ENCODE peak calls at places on chromosomes 11 and 22, in ten cellular contexts. One of them, this sample, is unnamed.

GRCh38 chr11:67160872-67161783 is 42.1 kb downstream of the KDM2A start:
- DNase-seq in aorta: no peak
- DNase-seq in activated CD8-positive, alpha-beta memory T cell treated with anti-CD3 and anti-CD28 coated beads, Interleukin-2, amount 10 ng/mL, durations not matched to agents 7 days and 5 days: no peak
- DNase-seq in NCI-H1694 treated with DMSO at 0.1 percent for 48 hours: no peak
- DNase-seq in Caki2: no peak
- DNase-seq in CD8-positive, alpha-beta T cell: no peak
- DNase-seq in stimulated activated CD8-positive, alpha-beta memory T cell treated with anti-CD3 and anti-CD28 coated beads, Interleukin-15, amount 100 ng/mL, for 24 hours: no peak
- DNase-seq in CD4-positive, alpha-beta T cell: no peak
- DNase-seq in AG08395: no peak
- DNase-seq in A549: no peak
- DNase-seq in this sample: no peak

GRCh38 chr11:69699213-69699612 is 4.6 kb downstream of the FGF19 start:
- DNase-seq in aorta: peak
- DNase-seq in activated CD8-positive, alpha-beta memory T cell treated with anti-CD3 and anti-CD28 coated beads, Interleukin-2, amount 10 ng/mL, durations not matched to agents 7 days and 5 days: no peak
- DNase-seq in NCI-H1694 treated with DMSO at 0.1 percent for 48 hours: peak
- DNase-seq in Caki2: no peak
- DNase-seq in CD8-positive, alpha-beta T cell: no peak
- DNase-seq in stimulated activated CD8-positive, alpha-beta memory T cell treated with anti-CD3 and anti-CD28 coated beads, Interleukin-15, amount 100 ng/mL, for 24 hours: no peak
- DNase-seq in CD4-positive, alpha-beta T cell: no peak
- DNase-seq in AG08395: peak
- DNase-seq in A549: no peak
- DNase-seq in this sample: no peak

GRCh38 chr11:1201395-1202153 is 21.3 kb upstream of the MUC5B start:
- DNase-seq in aorta: no peak
- DNase-seq in activated CD8-positive, alpha-beta memory T cell treated with anti-CD3 and anti-CD28 coated beads, Interleukin-2, amount 10 ng/mL, durations not matched to agents 7 days and 5 days: no peak
- DNase-seq in NCI-H1694 treated with DMSO at 0.1 percent for 48 hours: no peak
- DNase-seq in Caki2: no peak
- DNase-seq in CD8-positive, alpha-beta T cell: no peak
- DNase-seq in stimulated activated CD8-positive, alpha-beta memory T cell treated with anti-CD3 and anti-CD28 coated beads, Interleukin-15, amount 100 ng/mL, for 24 hours: no peak
- DNase-seq in CD4-positive, alpha-beta T cell: no peak
- DNase-seq in AG08395: no peak
- DNase-seq in A549: no peak
- DNase-seq in this sample: no peak

GRCh38 chr22:45067731-45068130 is 57.9 kb upstream of the PHF21B start:
- DNase-seq in aorta: no peak
- DNase-seq in activated CD8-positive, alpha-beta memory T cell treated with anti-CD3 and anti-CD28 coated beads, Interleukin-2, amount 10 ng/mL, durations not matched to agents 7 days and 5 days: no peak
- DNase-seq in NCI-H1694 treated with DMSO at 0.1 percent for 48 hours: no peak
- DNase-seq in Caki2: no peak
- DNase-seq in CD8-positive, alpha-beta T cell: no peak
- DNase-seq in stimulated activated CD8-positive, alpha-beta memory T cell treated with anti-CD3 and anti-CD28 coated beads, Interleukin-15, amount 100 ng/mL, for 24 hours: no peak
- DNase-seq in CD4-positive, alpha-beta T cell: no peak
- DNase-seq in AG08395: no peak
- DNase-seq in A549: no peak
- DNase-seq in this sample: no peak

GRCh38 chr22:46730568-46731245 is 7.3 kb downstream of the CERK start:
- DNase-seq in aorta: no peak
- DNase-seq in activated CD8-positive, alpha-beta memory T cell treated with anti-CD3 and anti-CD28 coated beads, Interleukin-2, amount 10 ng/mL, durations not matched to agents 7 days and 5 days: no peak
- DNase-seq in NCI-H1694 treated with DMSO at 0.1 percent for 48 hours: no peak
- DNase-seq in Caki2: no peak
- DNase-seq in CD8-positive, alpha-beta T cell: no peak
- DNase-seq in stimulated activated CD8-positive, alpha-beta memory T cell treated with anti-CD3 and anti-CD28 coated beads, Interleukin-15, amount 100 ng/mL, for 24 hours: no peak
- DNase-seq in CD4-positive, alpha-beta T cell: no peak
- DNase-seq in AG08395: no peak
- DNase-seq in A549: no peak
- DNase-seq in this sample: no peak

GRCh38 chr22:24816841-24817240 is 10.8 kb downstream of the SGSM1 start:
- DNase-seq in aorta: no peak
- DNase-seq in activated CD8-positive, alpha-beta memory T cell treated with anti-CD3 and anti-CD28 coated beads, Interleukin-2, amount 10 ng/mL, durations not matched to agents 7 days and 5 days: no peak
- DNase-seq in NCI-H1694 treated with DMSO at 0.1 percent for 48 hours: no peak
- DNase-seq in Caki2: no peak
- DNase-seq in CD8-positive, alpha-beta T cell: no peak
- DNase-seq in stimulated activated CD8-positive, alpha-beta memory T cell treated with anti-CD3 and anti-CD28 coated beads, Interleukin-15, amount 100 ng/mL, for 24 hours: no peak
- DNase-seq in CD4-positive, alpha-beta T cell: no peak
- DNase-seq in AG08395: no peak
- DNase-seq in A549: no peak
- DNase-seq in this sample: no peak

GRCh38 chr11:65141896-65142494 is 7.7 kb upstream of the SYVN1 start:
- DNase-seq in aorta: no peak
- DNase-seq in activated CD8-positive, alpha-beta memory T cell treated with anti-CD3 and anti-CD28 coated beads, Interleukin-2, amount 10 ng/mL, durations not matched to agents 7 days and 5 days: no peak
- DNase-seq in NCI-H1694 treated with DMSO at 0.1 percent for 48 hours: no peak
- DNase-seq in Caki2: no peak
- DNase-seq in CD8-positive, alpha-beta T cell: no peak
- DNase-seq in stimulated activated CD8-positive, alpha-beta memory T cell treated with anti-CD3 and anti-CD28 coated beads, Interleukin-15, amount 100 ng/mL, for 24 hours: no peak
- DNase-seq in CD4-positive, alpha-beta T cell: no peak
- DNase-seq in AG08395: no peak
- DNase-seq in A549: no peak
- DNase-seq in this sample: no peak

GRCh38 chr11:117839234-117839882 is 14.8 kb upstream of the FXYD2 start:
- DNase-seq in aorta: peak
- DNase-seq in activated CD8-positive, alpha-beta memory T cell treated with anti-CD3 and anti-CD28 coated beads, Interleukin-2, amount 10 ng/mL, durations not matched to agents 7 days and 5 days: peak
- DNase-seq in NCI-H1694 treated with DMSO at 0.1 percent for 48 hours: no peak
- DNase-seq in Caki2: no peak
- DNase-seq in CD8-positive, alpha-beta T cell: no peak
- DNase-seq in stimulated activated CD8-positive, alpha-beta memory T cell treated with anti-CD3 and anti-CD28 coated beads, Interleukin-15, amount 100 ng/mL, for 24 hours: no peak
- DNase-seq in CD4-positive, alpha-beta T cell: no peak
- DNase-seq in AG08395: no peak
- DNase-seq in A549: no peak
- DNase-seq in this sample: no peak

GRCh38 chr11:72641900-72642814 is 32.1 kb downstream of the PDE2A start:
- DNase-seq in aorta: peak
- DNase-seq in activated CD8-positive, alpha-beta memory T cell treated with anti-CD3 and anti-CD28 coated beads, Interleukin-2, amount 10 ng/mL, durations not matched to agents 7 days and 5 days: peak
- DNase-seq in NCI-H1694 treated with DMSO at 0.1 percent for 48 hours: no peak
- DNase-seq in Caki2: peak
- DNase-seq in CD8-positive, alpha-beta T cell: peak
- DNase-seq in stimulated activated CD8-positive, alpha-beta memory T cell treated with anti-CD3 and anti-CD28 coated beads, Interleukin-15, amount 100 ng/mL, for 24 hours: no peak
- DNase-seq in CD4-positive, alpha-beta T cell: no peak
- DNase-seq in AG08395: peak
- DNase-seq in A549: peak
- DNase-seq in this sample: no peak

GRCh38 chr22:45336971-45337431 is 27.3 kb downstream of the FAM118A start:
- DNase-seq in aorta: peak
- DNase-seq in activated CD8-positive, alpha-beta memory T cell treated with anti-CD3 and anti-CD28 coated beads, Interleukin-2, amount 10 ng/mL, durations not matched to agents 7 days and 5 days: no peak
- DNase-seq in NCI-H1694 treated with DMSO at 0.1 percent for 48 hours: peak
- DNase-seq in Caki2: no peak
- DNase-seq in CD8-positive, alpha-beta T cell: peak
- DNase-seq in stimulated activated CD8-positive, alpha-beta memory T cell treated with anti-CD3 and anti-CD28 coated beads, Interleukin-15, amount 100 ng/mL, for 24 hours: no peak
- DNase-seq in CD4-positive, alpha-beta T cell: no peak
- DNase-seq in AG08395: peak
- DNase-seq in A549: no peak
- DNase-seq in this sample: no peak

GRCh38 chr22:49331223-49331815 is 496.4 kb downstream of the BRD1 start:
- DNase-seq in aorta: peak
- DNase-seq in activated CD8-positive, alpha-beta memory T cell treated with anti-CD3 and anti-CD28 coated beads, Interleukin-2, amount 10 ng/mL, durations not matched to agents 7 days and 5 days: no peak
- DNase-seq in NCI-H1694 treated with DMSO at 0.1 percent for 48 hours: no peak
- DNase-seq in Caki2: no peak
- DNase-seq in CD8-positive, alpha-beta T cell: no peak
- DNase-seq in stimulated activated CD8-positive, alpha-beta memory T cell treated with anti-CD3 and anti-CD28 coated beads, Interleukin-15, amount 100 ng/mL, for 24 hours: no peak
- DNase-seq in CD4-positive, alpha-beta T cell: no peak
- DNase-seq in AG08395: no peak
- DNase-seq in A549: no peak
- DNase-seq in this sample: no peak

GRCh38 chr22:33806191-33806590 is 114.1 kb downstream of the LARGE1 start:
- DNase-seq in aorta: no peak
- DNase-seq in activated CD8-positive, alpha-beta memory T cell treated with anti-CD3 and anti-CD28 coated beads, Interleukin-2, amount 10 ng/mL, durations not matched to agents 7 days and 5 days: no peak
- DNase-seq in NCI-H1694 treated with DMSO at 0.1 percent for 48 hours: no peak
- DNase-seq in Caki2: no peak
- DNase-seq in CD8-positive, alpha-beta T cell: no peak
- DNase-seq in stimulated activated CD8-positive, alpha-beta memory T cell treated with anti-CD3 and anti-CD28 coated beads, Interleukin-15, amount 100 ng/mL, for 24 hours: no peak
- DNase-seq in CD4-positive, alpha-beta T cell: no peak
- DNase-seq in AG08395: no peak
- DNase-seq in A549: no peak
- DNase-seq in this sample: no peak

GRCh38 chr22:33385611-33386010 is 327.4 kb upstream of the SYN3 start:
- DNase-seq in aorta: no peak
- DNase-seq in activated CD8-positive, alpha-beta memory T cell treated with anti-CD3 and anti-CD28 coated beads, Interleukin-2, amount 10 ng/mL, durations not matched to agents 7 days and 5 days: no peak
- DNase-seq in NCI-H1694 treated with DMSO at 0.1 percent for 48 hours: no peak
- DNase-seq in Caki2: no peak
- DNase-seq in CD8-positive, alpha-beta T cell: no peak
- DNase-seq in stimulated activated CD8-positive, alpha-beta memory T cell treated with anti-CD3 and anti-CD28 coated beads, Interleukin-15, amount 100 ng/mL, for 24 hours: no peak
- DNase-seq in CD4-positive, alpha-beta T cell: no peak
- DNase-seq in AG08395: no peak
- DNase-seq in A549: no peak
- DNase-seq in this sample: no peak

GRCh38 chr11:76648061-76648460 is 22.5 kb downstream of the LRRC32 start:
- DNase-seq in aorta: peak
- DNase-seq in activated CD8-positive, alpha-beta memory T cell treated with anti-CD3 and anti-CD28 coated beads, Interleukin-2, amount 10 ng/mL, durations not matched to agents 7 days and 5 days: no peak
- DNase-seq in NCI-H1694 treated with DMSO at 0.1 percent for 48 hours: no peak
- DNase-seq in Caki2: no peak
- DNase-seq in CD8-positive, alpha-beta T cell: no peak
- DNase-seq in stimulated activated CD8-positive, alpha-beta memory T cell treated with anti-CD3 and anti-CD28 coated beads, Interleukin-15, amount 100 ng/mL, for 24 hours: no peak
- DNase-seq in CD4-positive, alpha-beta T cell: no peak
- DNase-seq in AG08395: no peak
- DNase-seq in A549: no peak
- DNase-seq in this sample: no peak

GRCh38 chr22:50481440-50482106 is at the start of gene ADM2:
- DNase-seq in aorta: no peak
- DNase-seq in activated CD8-positive, alpha-beta memory T cell treated with anti-CD3 and anti-CD28 coated beads, Interleukin-2, amount 10 ng/mL, durations not matched to agents 7 days and 5 days: peak
- DNase-seq in NCI-H1694 treated with DMSO at 0.1 percent for 48 hours: no peak
- DNase-seq in Caki2: peak
- DNase-seq in CD8-positive, alpha-beta T cell: peak
- DNase-seq in stimulated activated CD8-positive, alpha-beta memory T cell treated with anti-CD3 and anti-CD28 coated beads, Interleukin-15, amount 100 ng/mL, for 24 hours: no peak
- DNase-seq in CD4-positive, alpha-beta T cell: peak
- DNase-seq in AG08395: peak
- DNase-seq in A549: no peak
- DNase-seq in this sample: no peak

GRCh38 chr11:65778901-65779668 is 1.7 kb downstream of the AP5B1 start:
- DNase-seq in aorta: peak
- DNase-seq in activated CD8-positive, alpha-beta memory T cell treated with anti-CD3 and anti-CD28 coated beads, Interleukin-2, amount 10 ng/mL, durations not matched to agents 7 days and 5 days: peak
- DNase-seq in NCI-H1694 treated with DMSO at 0.1 percent for 48 hours: no peak
- DNase-seq in Caki2: no peak
- DNase-seq in CD8-positive, alpha-beta T cell: no peak
- DNase-seq in stimulated activated CD8-positive, alpha-beta memory T cell treated with anti-CD3 and anti-CD28 coated beads, Interleukin-15, amount 100 ng/mL, for 24 hours: no peak
- DNase-seq in CD4-positive, alpha-beta T cell: no peak
- DNase-seq in AG08395: no peak
- DNase-seq in A549: no peak
- DNase-seq in this sample: no peak

GRCh38 chr11:78313898-78314297 is 103.7 kb downstream of the GAB2 start:
- DNase-seq in aorta: no peak
- DNase-seq in activated CD8-positive, alpha-beta memory T cell treated with anti-CD3 and anti-CD28 coated beads, Interleukin-2, amount 10 ng/mL, durations not matched to agents 7 days and 5 days: no peak
- DNase-seq in NCI-H1694 treated with DMSO at 0.1 percent for 48 hours: no peak
- DNase-seq in Caki2: no peak
- DNase-seq in CD8-positive, alpha-beta T cell: no peak
- DNase-seq in stimulated activated CD8-positive, alpha-beta memory T cell treated with anti-CD3 and anti-CD28 coated beads, Interleukin-15, amount 100 ng/mL, for 24 hours: no peak
- DNase-seq in CD4-positive, alpha-beta T cell: no peak
- DNase-seq in AG08395: no peak
- DNase-seq in A549: no peak
- DNase-seq in this sample: no peak

GRCh38 chr22:24153353-24153752 is 27.9 kb upstream of the SUSD2 start:
- DNase-seq in aorta: no peak
- DNase-seq in activated CD8-positive, alpha-beta memory T cell treated with anti-CD3 and anti-CD28 coated beads, Interleukin-2, amount 10 ng/mL, durations not matched to agents 7 days and 5 days: peak
- DNase-seq in NCI-H1694 treated with DMSO at 0.1 percent for 48 hours: no peak
- DNase-seq in Caki2: no peak
- DNase-seq in CD8-positive, alpha-beta T cell: peak
- DNase-seq in stimulated activated CD8-positive, alpha-beta memory T cell treated with anti-CD3 and anti-CD28 coated beads, Interleukin-15, amount 100 ng/mL, for 24 hours: no peak
- DNase-seq in CD4-positive, alpha-beta T cell: peak
- DNase-seq in AG08395: no peak
- DNase-seq in A549: no peak
- DNase-seq in this sample: no peak

GRCh38 chr22:47419239-47419638 is 656.8 kb downstream of the TBC1D22A start:
- DNase-seq in aorta: no peak
- DNase-seq in activated CD8-positive, alpha-beta memory T cell treated with anti-CD3 and anti-CD28 coated beads, Interleukin-2, amount 10 ng/mL, durations not matched to agents 7 days and 5 days: no peak
- DNase-seq in NCI-H1694 treated with DMSO at 0.1 percent for 48 hours: no peak
- DNase-seq in Caki2: no peak
- DNase-seq in CD8-positive, alpha-beta T cell: no peak
- DNase-seq in stimulated activated CD8-positive, alpha-beta memory T cell treated with anti-CD3 and anti-CD28 coated beads, Interleukin-15, amount 100 ng/mL, for 24 hours: no peak
- DNase-seq in CD4-positive, alpha-beta T cell: no peak
- DNase-seq in AG08395: no peak
- DNase-seq in A549: no peak
- DNase-seq in this sample: no peak

GRCh38 chr22:19225560-19225959 is 47.0 kb upstream of the SLC25A1 start:
- DNase-seq in aorta: no peak
- DNase-seq in activated CD8-positive, alpha-beta memory T cell treated with anti-CD3 and anti-CD28 coated beads, Interleukin-2, amount 10 ng/mL, durations not matched to agents 7 days and 5 days: no peak
- DNase-seq in NCI-H1694 treated with DMSO at 0.1 percent for 48 hours: no peak
- DNase-seq in Caki2: no peak
- DNase-seq in CD8-positive, alpha-beta T cell: no peak
- DNase-seq in stimulated activated CD8-positive, alpha-beta memory T cell treated with anti-CD3 and anti-CD28 coated beads, Interleukin-15, amount 100 ng/mL, for 24 hours: no peak
- DNase-seq in CD4-positive, alpha-beta T cell: no peak
- DNase-seq in AG08395: no peak
- DNase-seq in A549: no peak
- DNase-seq in this sample: no peak

GRCh38 chr11:122077459-122077858 is 38.6 kb downstream of the BLID start:
- DNase-seq in aorta: no peak
- DNase-seq in activated CD8-positive, alpha-beta memory T cell treated with anti-CD3 and anti-CD28 coated beads, Interleukin-2, amount 10 ng/mL, durations not matched to agents 7 days and 5 days: no peak
- DNase-seq in NCI-H1694 treated with DMSO at 0.1 percent for 48 hours: no peak
- DNase-seq in Caki2: no peak
- DNase-seq in CD8-positive, alpha-beta T cell: no peak
- DNase-seq in stimulated activated CD8-positive, alpha-beta memory T cell treated with anti-CD3 and anti-CD28 coated beads, Interleukin-15, amount 100 ng/mL, for 24 hours: no peak
- DNase-seq in CD4-positive, alpha-beta T cell: no peak
- DNase-seq in AG08395: no peak
- DNase-seq in A549: no peak
- DNase-seq in this sample: no peak

GRCh38 chr11:12088531-12088930 is 21.9 kb upstream of the MICAL2 start:
- DNase-seq in aorta: no peak
- DNase-seq in activated CD8-positive, alpha-beta memory T cell treated with anti-CD3 and anti-CD28 coated beads, Interleukin-2, amount 10 ng/mL, durations not matched to agents 7 days and 5 days: no peak
- DNase-seq in NCI-H1694 treated with DMSO at 0.1 percent for 48 hours: no peak
- DNase-seq in Caki2: no peak
- DNase-seq in CD8-positive, alpha-beta T cell: no peak
- DNase-seq in stimulated activated CD8-positive, alpha-beta memory T cell treated with anti-CD3 and anti-CD28 coated beads, Interleukin-15, amount 100 ng/mL, for 24 hours: no peak
- DNase-seq in CD4-positive, alpha-beta T cell: no peak
- DNase-seq in AG08395: no peak
- DNase-seq in A549: no peak
- DNase-seq in this sample: no peak

GRCh38 chr11:14317659-14318325 is 41.2 kb downstream of the RRAS2 start:
- DNase-seq in aorta: no peak
- DNase-seq in activated CD8-positive, alpha-beta memory T cell treated with anti-CD3 and anti-CD28 coated beads, Interleukin-2, amount 10 ng/mL, durations not matched to agents 7 days and 5 days: no peak
- DNase-seq in NCI-H1694 treated with DMSO at 0.1 percent for 48 hours: no peak
- DNase-seq in Caki2: no peak
- DNase-seq in CD8-positive, alpha-beta T cell: no peak
- DNase-seq in stimulated activated CD8-positive, alpha-beta memory T cell treated with anti-CD3 and anti-CD28 coated beads, Interleukin-15, amount 100 ng/mL, for 24 hours: no peak
- DNase-seq in CD4-positive, alpha-beta T cell: no peak
- DNase-seq in AG08395: no peak
- DNase-seq in A549: no peak
- DNase-seq in this sample: no peak

GRCh38 chr22:50537765-50538164 is 7.9 kb upstream of the KLHDC7B start:
- DNase-seq in aorta: peak
- DNase-seq in activated CD8-positive, alpha-beta memory T cell treated with anti-CD3 and anti-CD28 coated beads, Interleukin-2, amount 10 ng/mL, durations not matched to agents 7 days and 5 days: no peak
- DNase-seq in NCI-H1694 treated with DMSO at 0.1 percent for 48 hours: no peak
- DNase-seq in Caki2: no peak
- DNase-seq in CD8-positive, alpha-beta T cell: no peak
- DNase-seq in stimulated activated CD8-positive, alpha-beta memory T cell treated with anti-CD3 and anti-CD28 coated beads, Interleukin-15, amount 100 ng/mL, for 24 hours: no peak
- DNase-seq in CD4-positive, alpha-beta T cell: no peak
- DNase-seq in AG08395: no peak
- DNase-seq in A549: no peak
- DNase-seq in this sample: no peak

GRCh38 chr11:85685820-85686459 is at the start of gene CCDC89:
- DNase-seq in aorta: peak
- DNase-seq in activated CD8-positive, alpha-beta memory T cell treated with anti-CD3 and anti-CD28 coated beads, Interleukin-2, amount 10 ng/mL, durations not matched to agents 7 days and 5 days: no peak
- DNase-seq in NCI-H1694 treated with DMSO at 0.1 percent for 48 hours: no peak
- DNase-seq in Caki2: peak
- DNase-seq in CD8-positive, alpha-beta T cell: no peak
- DNase-seq in stimulated activated CD8-positive, alpha-beta memory T cell treated with anti-CD3 and anti-CD28 coated beads, Interleukin-15, amount 100 ng/mL, for 24 hours: no peak
- DNase-seq in CD4-positive, alpha-beta T cell: no peak
- DNase-seq in AG08395: peak
- DNase-seq in A549: peak
- DNase-seq in this sample: no peak

This sample was measured in HL-60.